ENCODE peak calls at places on chromosomes 13 and 19, in eight cellular contexts. M is neural progenitor cell, K is SK-N-SH, D is PC-3, E is MM.1S, Y is hepatocyte, T is GM23338, H is HCT116. U is an unnamed sample.

GRCh38 chr13:102599451-102600012 is 2.7 kb downstream of the TPP2 start:
- DNase-seq in T (no peak), M (no peak), K (no peak), D (no peak), E (no peak), H (no peak), Y (no peak), U (no peak)

GRCh38 chr13:52414963-52415362 is 9.0 kb upstream of the THSD1 start:
- DNase-seq in H (no peak), E (no peak), D (no peak), T (no peak), Y (no peak), K (no peak), M (no peak), U (no peak)

GRCh38 chr19:30895946-30896345 is 453.3 kb downstream of the TSHZ3 start:
- DNase-seq in D (no peak), H (no peak), M (peak), T (peak), K (no peak), E (no peak), Y (no peak), U (no peak)

GRCh38 chr13:110630566-110631119 is 15.3 kb downstream of the NAXD start:
- DNase-seq in E (no peak), Y (no peak), D (no peak), M (no peak), H (no peak), K (no peak), T (no peak), U (no peak)

GRCh38 chr19:1650627-1651009 is 1.8 kb downstream of the TCF3 start:
- DNase-seq in M (peak), E (peak), Y (no peak), D (no peak), T (peak), H (no peak), K (peak), U (peak)

GRCh38 chr13:48750588-48751383 is 97.1 kb downstream of the CYSLTR2 start:
- DNase-seq in M (no peak), T (no peak), D (no peak), K (no peak), Y (no peak), E (no peak), H (no peak), U (no peak)

GRCh38 chr13:45194081-45194939 is 6.5 kb downstream of the KCTD4 start:
- DNase-seq in D (no peak), M (peak), E (no peak), H (no peak), T (peak), Y (peak), K (no peak), U (no peak)

GRCh38 chr19:5997371-5997770 is 19.4 kb upstream of the RANBP3 start:
- DNase-seq in Y (no peak), M (peak), H (no peak), E (no peak), D (no peak), T (peak), K (no peak), U (no peak)

GRCh38 chr13:106498158-106498557 is 37.3 kb downstream of the EFNB2 start:
- DNase-seq in D (no peak), T (no peak), K (no peak), H (no peak), Y (no peak), E (no peak), M (no peak), U (no peak)

GRCh38 chr13:25330541-25330940 is 29.1 kb downstream of the NUP58 start:
- DNase-seq in M (no peak), H (no peak), Y (no peak), K (no peak), E (no peak), D (peak), T (no peak), U (no peak)

GRCh38 chr13:33723365-33723764 is 94.6 kb upstream of the RFC3 start:
- DNase-seq in D (no peak), M (no peak), Y (no peak), K (no peak), H (no peak), T (no peak), E (no peak), U (no peak)
- TF ChIP-seq CTCF in D (no peak), M (no peak), Y (no peak), K (no peak), H (no peak), T (no peak), E (no peak), U (no peak)

GRCh38 chr13:37681295-37682032 is 82.9 kb upstream of the POSTN start:
- DNase-seq in H (no peak), D (peak), T (no peak), E (no peak), Y (no peak), K (no peak), M (no peak), U (no peak)
- TF ChIP-seq EZH2phosphoT487 in H (no peak), D (no peak), T (no peak), E (no peak), Y (no peak), K (no peak), M (no peak), U (no peak)

GRCh38 chr19:32289566-32290210 is 55.7 kb upstream of the ZNF507 start:
- DNase-seq in Y (no peak), H (no peak), K (no peak), E (no peak), M (no peak), T (no peak), D (no peak), U (no peak)

GRCh38 chr19:32287811-32288227 is 57.6 kb upstream of the ZNF507 start:
- DNase-seq in M (peak), D (peak), E (peak), H (peak), Y (peak), T (peak), K (no peak), U (peak)

GRCh38 chr19:32294871-32295438 is 50.5 kb upstream of the ZNF507 start:
- DNase-seq in D (no peak), K (no peak), H (no peak), T (no peak), M (no peak), E (no peak), Y (no peak), U (no peak)

GRCh38 chr19:32287086-32287485 is 58.3 kb upstream of the ZNF507 start:
- DNase-seq in M (no peak), E (no peak), T (no peak), H (no peak), D (no peak), Y (no peak), K (no peak), U (peak)

GRCh38 chr19:32291876-32292275 is 53.5 kb upstream of the ZNF507 start:
- DNase-seq in Y (no peak), T (no peak), M (no peak), K (no peak), E (no peak), H (no peak), D (no peak), U (no peak)
- TF ChIP-seq CTCF in Y (no peak), T (no peak), M (no peak), K (no peak), E (no peak), H (no peak), D (no peak), U (no peak)

DNA sequence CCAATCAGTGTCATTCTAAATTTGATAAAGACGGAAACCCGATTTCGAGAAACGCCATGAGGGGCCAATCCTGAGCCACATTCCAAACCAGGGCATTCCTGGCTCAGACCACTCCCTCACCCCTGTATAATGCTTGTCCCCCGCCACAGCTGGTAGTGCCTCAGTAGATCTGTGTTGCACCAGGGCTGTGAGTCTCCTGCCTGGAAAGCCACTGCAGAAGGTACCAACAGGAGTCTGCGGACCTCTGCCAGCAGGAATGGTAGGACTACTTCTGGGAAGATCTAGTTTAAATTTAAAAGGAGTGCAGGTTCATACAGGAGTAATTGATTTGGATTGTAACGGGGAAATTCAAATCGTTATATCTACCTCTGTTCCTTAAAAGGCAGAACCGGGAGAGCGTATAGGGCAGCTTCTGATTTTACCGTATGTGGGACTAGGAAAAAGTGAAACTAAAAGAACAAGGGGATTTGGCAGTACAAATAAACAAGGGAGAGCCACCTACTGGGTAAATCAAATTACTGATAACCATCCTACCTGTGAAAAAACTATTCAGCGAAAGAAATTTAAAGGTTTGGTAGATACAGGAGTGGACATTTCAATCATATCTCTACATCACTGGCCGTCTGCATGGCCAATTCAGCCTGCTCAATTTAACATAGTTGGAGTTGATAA is 20.8 kb upstream of the ZNF266 start:
- DNase-seq in K (no peak), Y (no peak), E (peak), D (no peak), H (no peak), M (no peak), T (no peak), U (no peak)
- TF ChIP-seq EZH2phosphoT487 in K (no peak), Y (no peak), E (no peak), D (no peak), H (no peak), M (no peak), T (no peak), U (no peak)

GRCh38 chr13:79226938-79227337 is 179.1 kb downstream of the RBM26 start:
- DNase-seq in E (no peak), K (no peak), D (no peak), T (peak), H (no peak), Y (no peak), M (no peak), U (no peak)
- TF ChIP-seq CTCF in E (no peak), K (no peak), D (no peak), T (peak), H (no peak), Y (no peak), M (peak), U (no peak)

U was measured in OCI-LY7.